ENCODE peak calls at places on chromosome 10, in five cellular contexts. L, A, B, G and X are unnamed samples.

GRCh38 chr10:113469796-113470195 is 83.1 kb upstream of the HABP2 start:
- DNase-seq in L (no peak), A (no peak), B (no peak), G (no peak), X (no peak)

GRCh38 chr10:42646692-42647640 is 8.6 kb upstream of the ZNF33B start:
- DNase-seq in L (no peak), A (no peak), B (no peak), G (no peak), X (no peak)

GRCh38 chr10:10589540-10589939 is 428.1 kb upstream of the CELF2 start:
- DNase-seq in L (peak; percentile 73), A (no peak), B (no peak), G (peak; percentile 28), X (peak; percentile 13)

GRCh38 chr10:69955211-69955805 is 97.3 kb upstream of the MACROH2A2 start:
- DNase-seq in L (no peak), A (no peak), B (no peak), G (no peak), X (no peak)

GRCh38 chr10:77501846-77502251 is 135.8 kb downstream of the KCNMA1 start:
- DNase-seq in L (no peak), A (no peak), B (no peak), G (no peak), X (no peak)

GRCh38 chr10:30348378-30348776 is 701 bp downstream of the MTPAP start:
- DNase-seq in L (peak; percentile 41), A (no peak), B (no peak), G (no peak), X (no peak)

GRCh38 chr10:72089618-72090017 is 1.3 kb upstream of the SPOCK2 start:
- DNase-seq in L (peak; percentile 14), A (no peak), B (no peak), G (no peak), X (no peak)

GRCh38 chr10:72316748-72317435 is 37.8 kb downstream of the DNAJB12 start:
- DNase-seq in L (no peak), A (no peak), B (no peak), G (peak; percentile 41), X (no peak)

GRCh38 chr10:84026821-84027257 is 112.5 kb upstream of the GHITM start:
- DNase-seq in L (no peak), A (peak; percentile 58), B (no peak), G (no peak), X (peak; percentile 26)

GRCh38 chr10:96614515-96614914 is 27.7 kb upstream of the TM9SF3 start:
- DNase-seq in L (peak; percentile 84), A (no peak), B (no peak), G (no peak), X (no peak)

GRCh38 chr10:111128331-111129167 is 51.7 kb downstream of the ADRA2A start:
- DNase-seq in L (peak; percentile 55), A (no peak), B (no peak), G (no peak), X (no peak)

GRCh38 chr10:132670546-132670945 is 115.4 kb downstream of the NKX6-2 start:
- DNase-seq in L (no peak), A (no peak), B (peak; percentile 5), G (no peak), X (no peak)

GRCh38 chr10:123573236-123574147 is 92.7 kb upstream of the GPR26 start:
- DNase-seq in L (no peak), A (peak; percentile 80), B (no peak), G (no peak), X (peak; percentile 66)

GRCh38 chr10:103416436-103417147 is 20.2 kb downstream of the PDCD11 start:
- DNase-seq in L (peak; percentile 50), A (peak; percentile 59), B (peak; percentile 20), G (peak; percentile 26), X (peak; percentile 61)

GRCh38 chr10:131648386-131649020 is 252.3 kb upstream of the PPP2R2D start:
- DNase-seq in L (no peak), A (no peak), B (no peak), G (no peak), X (no peak)

GRCh38 chr10:93294004-93294403 is 188.1 kb downstream of the MYOF start:
- DNase-seq in L (no peak), A (no peak), B (no peak), G (no peak), X (no peak)

GRCh38 chr10:12042797-12043651 is at the start of gene UPF2:
- DNase-seq in L (peak; percentile 99), A (peak; percentile 97), B (peak; percentile 90), G (peak; percentile 99), X (peak; percentile 98)

GRCh38 chr10:24382979-24383663 is 174.2 kb downstream of the KIAA1217 start:
- DNase-seq in L (no peak), A (no peak), B (no peak), G (no peak), X (peak; percentile 65)

GRCh38 chr10:48589266-48589665 is 15.6 kb downstream of the ARHGAP22 start:
- DNase-seq in L (peak; percentile 89), A (no peak), B (no peak), G (no peak), X (no peak)

GRCh38 chr10:8581521-8582225 is 527.2 kb downstream of the GATA3 start:
- DNase-seq in L (no peak), A (peak; percentile 7), B (no peak), G (no peak), X (no peak)

GRCh38 chr10:105413997-105414396 is 772.9 kb downstream of the SORCS3 start:
- DNase-seq in L (no peak), A (no peak), B (no peak), G (no peak), X (no peak)

GRCh38 chr10:84177541-84178386 is 4.2 kb downstream of the GPR15LG start:
- DNase-seq in L (no peak), A (no peak), B (no peak), G (peak; percentile 45), X (peak; percentile 51)

GRCh38 chr10:125063256-125063945 is 97.0 kb downstream of the CTBP2 start:
- DNase-seq in L (no peak), A (no peak), B (no peak), G (no peak), X (no peak)

GRCh38 chr10:125217986-125218675 is 57.8 kb upstream of the CTBP2 start:
- DNase-seq in L (no peak), A (no peak), B (no peak), G (no peak), X (no peak)

GRCh38 chr10:99315853-99316252 is 13.3 kb upstream of the CNNM1 start:
- DNase-seq in L (no peak), A (no peak), B (no peak), G (no peak), X (no peak)

GRCh38 chr10:43885252-43885651 is 236.6 kb upstream of the ZNF32 start:
- DNase-seq in L (no peak), A (no peak), B (no peak), G (no peak), X (no peak)
- TF ChIP-seq CTCF in L (no peak), A (no peak), B (no peak), G (no peak), X (no peak)

DNA sequence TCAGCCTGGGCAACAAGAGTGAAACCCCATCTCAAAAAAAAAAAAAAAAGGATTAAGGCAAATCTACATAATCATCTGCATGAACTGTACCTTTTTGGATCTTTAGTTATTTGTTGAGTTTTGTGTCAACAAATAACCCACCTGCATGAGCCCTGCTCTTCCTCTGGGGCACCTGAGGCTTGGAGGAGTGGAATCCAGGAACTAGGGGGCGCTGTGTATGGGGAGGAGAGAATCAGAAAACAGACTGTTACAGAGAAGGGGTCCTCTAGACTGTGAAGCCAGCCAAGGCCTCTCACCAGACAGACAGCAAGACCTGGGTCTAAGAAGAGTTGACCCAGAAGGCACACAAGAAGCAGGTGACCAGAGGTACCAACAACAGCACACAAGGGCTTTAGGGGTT is 682.8 kb upstream of the NRP1 start:
- DNase-seq in L (no peak), A (peak; percentile 45), B (no peak), G (no peak), X (no peak)
- TF ChIP-seq CTCF in L (no peak), A (peak; percentile 57), B (no peak), G (peak; percentile 11), X (no peak)

GRCh38 chr10:126969310-126969709 is 64.1 kb downstream of the DOCK1 start:
- DNase-seq in L (no peak), A (peak; percentile 53), B (no peak), G (no peak), X (no peak)
- TF ChIP-seq CTCF in L (peak; percentile 22), A (peak; percentile 53), B (no peak), G (no peak), X (no peak)

DNA sequence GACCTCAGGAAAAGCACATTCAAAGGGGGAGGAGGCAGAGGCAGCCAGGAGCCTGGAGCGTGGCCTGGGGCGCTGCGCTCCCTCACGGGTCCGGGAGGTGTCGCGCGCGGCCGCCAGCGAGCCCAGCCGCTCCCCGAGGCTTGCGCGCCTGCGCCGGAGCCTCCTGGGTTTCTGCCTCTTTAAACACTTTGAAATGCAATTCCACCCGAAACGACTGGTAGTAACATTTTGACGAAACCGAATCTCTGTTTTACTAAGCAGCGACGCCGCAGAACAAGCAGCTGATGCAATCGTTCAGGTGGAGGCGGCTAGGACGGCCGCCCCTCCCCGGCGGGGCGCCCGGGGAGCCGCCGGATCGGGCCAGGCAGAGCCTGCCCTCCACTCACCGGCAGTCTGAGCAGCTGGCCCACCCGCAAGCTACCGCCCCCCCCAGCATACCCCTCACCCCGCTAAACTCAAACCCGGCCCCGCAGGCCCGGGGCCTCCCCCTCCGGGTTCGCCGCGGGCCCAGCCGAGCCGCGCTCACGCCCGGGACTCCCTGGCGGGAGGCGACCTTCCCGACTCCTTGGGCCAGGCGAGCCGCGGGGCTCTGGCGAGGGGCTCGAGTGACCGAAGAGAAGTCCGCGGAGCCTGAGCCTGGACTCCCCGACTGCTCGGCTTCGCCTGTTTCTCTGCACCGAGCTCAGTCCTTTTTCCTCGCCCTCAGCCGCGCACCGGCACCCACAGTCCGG is 3.3 kb downstream of the MKX start:
- DNase-seq in L (peak; percentile 89), A (peak; percentile 92), B (peak; percentile 66), G (peak; percentile 87), X (peak; percentile 85)
- TF ChIP-seq CTCF in L (peak; percentile 76), A (peak; percentile 70), B (no peak), G (peak; percentile 35), X (peak; percentile 66)

GRCh38 chr10:34081347-34081743 is 733.8 kb downstream of the PARD3 start:
- DNase-seq in L (no peak), A (no peak), B (no peak), G (no peak), X (no peak)

GRCh38 chr10:34083567-34083966 is 731.5 kb downstream of the PARD3 start:
- DNase-seq in L (no peak), A (no peak), B (no peak), G (no peak), X (no peak)

GRCh38 chr10:34079702-34080484 is 735.2 kb downstream of the PARD3 start:
- DNase-seq in L (no peak), A (no peak), B (no peak), G (no peak), X (no peak)

GRCh38 chr10:34080485-34081346 is 734.4 kb downstream of the PARD3 start:
- DNase-seq in L (no peak), A (no peak), B (no peak), G (no peak), X (no peak)

DNA sequence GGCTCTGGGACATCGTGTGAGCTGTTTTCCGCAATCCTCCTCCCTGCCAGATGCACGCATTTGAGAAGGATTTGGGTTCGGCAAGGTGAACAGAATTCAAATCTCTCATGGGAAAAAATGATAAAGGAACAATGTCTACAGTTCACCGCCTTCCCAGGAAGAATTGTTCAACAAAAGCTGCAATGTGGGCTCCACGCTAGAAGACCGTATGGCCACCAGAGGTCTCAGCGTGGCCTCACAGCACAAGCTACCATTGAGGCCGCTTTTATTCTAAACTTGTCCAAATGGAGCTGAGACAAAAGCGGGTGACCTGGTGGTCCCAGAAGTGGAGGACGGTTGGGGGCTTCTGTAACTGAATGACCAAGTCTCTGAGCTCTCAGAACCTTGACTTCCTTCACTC is 733.1 kb downstream of the PARD3 start:
- DNase-seq in L (no peak), A (peak; percentile 14), B (no peak), G (no peak), X (no peak)
- TF ChIP-seq CTCF in L (no peak), A (peak; percentile 31), B (no peak), G (no peak), X (no peak)

GRCh38 chr10:53209941-53210611 is 437.5 kb upstream of the MBL2 start:
- DNase-seq in L (peak; percentile 19), A (peak; percentile 31), B (no peak), G (no peak), X (no peak)
- TF ChIP-seq CTCF in L (peak; percentile 31), A (peak; percentile 71), B (no peak), G (peak; percentile 12), X (no peak)